ENCODE peak calls at places on chromosome X, in five cellular contexts. K is tibial artery, D is dermis microvascular lymphatic vessel endothelial cell, Z is mucosa of gallbladder, V is OCI-M1. X is an unnamed sample.

GRCh38 chrX:111646515-111646914 is 34.5 kb upstream of the ALG13 start:
- DNase-seq in K (no peak), D (no peak), Z (no peak), V (peak), X (no peak)

GRCh38 chrX:151393514-151393913 is 3.5 kb upstream of the VMA21 start:
- DNase-seq in K (no peak), D (peak), Z (no peak), V (peak), X (no peak)

GRCh38 chrX:57417827-57418226 is 131.3 kb downstream of the FAAH2 start:
- DNase-seq in K (no peak), D (no peak), Z (no peak), V (no peak), X (no peak)

GRCh38 chrX:130915302-130915701 is 12.3 kb upstream of the ENOX2 start:
- DNase-seq in K (no peak), D (no peak), Z (no peak), V (peak), X (no peak)

GRCh38 chrX:370963-371745 is 15.6 kb downstream of the PPP2R3B start:
- DNase-seq in K (no peak), D (no peak), Z (no peak), V (no peak), X (no peak)

GRCh38 chrX:129682979-129683378 is 28.2 kb upstream of the APLN start:
- DNase-seq in K (no peak), D (no peak), Z (no peak), V (no peak), X (no peak)

GRCh38 chrX:111519215-111519614 is 7.8 kb downstream of the SERTM2 start:
- DNase-seq in K (no peak), D (no peak), Z (no peak), V (peak), X (no peak)

GRCh38 chrX:104618106-104618895 is 52.3 kb downstream of the IL1RAPL2 start:
- DNase-seq in K (no peak), D (no peak), Z (no peak), V (no peak), X (no peak)

GRCh38 chrX:13081385-13082285 is 37.2 kb upstream of the FAM9C start:
- DNase-seq in K (no peak), D (no peak), Z (no peak), V (no peak), X (no peak)

GRCh38 chrX:865422-865821 is 234.8 kb downstream of the SHOX start:
- DNase-seq in K (no peak), D (no peak), Z (no peak), V (no peak), X (no peak)

GRCh38 chrX:9988762-9989161 is 21.6 kb downstream of the CLDN34 start:
- DNase-seq in K (no peak), D (peak), Z (no peak), V (peak), X (no peak)

GRCh38 chrX:6307156-6307555 is 78.5 kb upstream of the NLGN4X start:
- DNase-seq in K (no peak), D (no peak), Z (no peak), V (no peak), X (no peak)

GRCh38 chrX:94401426-94401825 is 727.4 kb downstream of the FAM133A start:
- DNase-seq in K (no peak), D (no peak), Z (no peak), V (no peak), X (no peak)